ENCODE peak calls at places on chromosomes 13 and 19, in nine cellular contexts. Z is skeletal muscle cell; M is mucosa of descending colon; P is stimulated activated CD4-positive, alpha-beta T cell treated with anti-CD3 and anti-CD28 coated beads, Interleukin-4, amount 100 ng/mL, for 4 hours; O is effector CD4-positive, alpha-beta T cell; A is HTR-8/SVneo; B is NCI-H1092; F is activated CD4-positive, alpha-beta T cell treated with anti-CD3 and anti-CD28 coated beads for 48 hours; K is posterior cingulate gyrus. E is an unnamed sample.

GRCh38 chr13:36006347-36006746 is 124.8 kb downstream of the DCLK1 start:
- DNase-seq in M (no peak), O (no peak), F (no peak), B (no peak), Z (no peak), P (no peak), K (no peak), A (no peak), E (no peak)

GRCh38 chr19:4014541-4015491 is 7.3 kb downstream of the PIAS4 start:
- DNase-seq in K (no peak), B (no peak), Z (no peak), O (no peak), P (peak), A (no peak), M (no peak), F (peak), E (no peak)

GRCh38 chr19:6233051-6233826 is 46.5 kb downstream of the MLLT1 start:
- DNase-seq in Z (no peak), O (no peak), B (no peak), K (no peak), A (no peak), F (no peak), M (peak), P (no peak), E (no peak)

GRCh38 chr19:56393119-56394012 is at the start of gene ZNF582:
- DNase-seq in K (peak), O (peak), F (peak), B (peak), M (peak), A (peak), P (peak), Z (peak), E (peak)

GRCh38 chr19:4692275-4693077 is 22.3 kb upstream of the MYDGF start:
- DNase-seq in O (no peak), Z (no peak), B (no peak), P (no peak), K (no peak), A (no peak), M (no peak), F (no peak), E (no peak)

GRCh38 chr13:78689011-78689410 is 30.1 kb upstream of the OBI1 start:
- DNase-seq in O (no peak), P (no peak), K (no peak), M (no peak), B (no peak), A (no peak), Z (no peak), F (no peak), E (no peak)

GRCh38 chr19:13906525-13906904 is 514 bp downstream of the CC2D1A start:
- DNase-seq in P (peak), B (no peak), A (no peak), F (peak), M (peak), O (no peak), Z (no peak), K (no peak), E (no peak)

GRCh38 chr13:89627991-89628390 is 1719.5 kb upstream of the MIR17HG start:
- DNase-seq in Z (no peak), M (no peak), P (no peak), O (no peak), K (no peak), B (no peak), A (no peak), F (no peak), E (no peak)

GRCh38 chr19:2726160-2726855 is 5.1 kb upstream of the DIRAS1 start:
- DNase-seq in M (no peak), Z (no peak), K (no peak), P (no peak), B (no peak), A (no peak), F (no peak), O (no peak), E (no peak)

E was measured in AG04449.